ENCODE peak calls at places on chromosome 4, in five cellular contexts. One of them, this sample, is unnamed.

GRCh38 chr4:72568959-72569718 is at the start of gene ADAMTS3:
- DNase-seq in body of pancreas: peak; percentile 74
- DNase-seq in mucosa of descending colon: peak; percentile 56
- DNase-seq in HFF-Myc: no peak
- DNase-seq in left lung: peak; percentile 72
- DNase-seq in this sample: no peak

GRCh38 chr4:7417639-7418038 is 17.1 kb downstream of the PSAPL1 start:
- DNase-seq in body of pancreas: no peak
- DNase-seq in mucosa of descending colon: no peak
- DNase-seq in HFF-Myc: no peak
- DNase-seq in left lung: peak; percentile 19
- DNase-seq in this sample: no peak

GRCh38 chr4:142274137-142274536 is 572.0 kb downstream of the INPP4B start:
- DNase-seq in body of pancreas: no peak
- DNase-seq in mucosa of descending colon: no peak
- DNase-seq in HFF-Myc: no peak
- DNase-seq in left lung: no peak
- DNase-seq in this sample: no peak

GRCh38 chr4:1215347-1216075 is 33.4 kb downstream of the CTBP1 start:
- DNase-seq in body of pancreas: no peak
- DNase-seq in mucosa of descending colon: peak; percentile 73
- DNase-seq in HFF-Myc: no peak
- DNase-seq in left lung: no peak
- DNase-seq in this sample: no peak

GRCh38 chr4:53490161-53490915 is 100.9 kb downstream of the LNX1 start:
- DNase-seq in body of pancreas: no peak
- DNase-seq in mucosa of descending colon: no peak
- DNase-seq in HFF-Myc: peak; percentile 33
- DNase-seq in left lung: no peak
- DNase-seq in this sample: no peak

GRCh38 chr4:98955229-98955628 is 26.3 kb upstream of the EIF4E start:
- DNase-seq in body of pancreas: no peak
- DNase-seq in mucosa of descending colon: no peak
- DNase-seq in HFF-Myc: no peak
- DNase-seq in left lung: no peak
- DNase-seq in this sample: no peak

GRCh38 chr4:172202480-172203076 is 389.4 kb downstream of the GALNTL6 start:
- DNase-seq in body of pancreas: no peak
- DNase-seq in mucosa of descending colon: no peak
- DNase-seq in HFF-Myc: peak; percentile 12
- DNase-seq in left lung: no peak
- DNase-seq in this sample: no peak

GRCh38 chr4:127616898-127617297 is 15.9 kb upstream of the INTU start:
- DNase-seq in body of pancreas: no peak
- DNase-seq in mucosa of descending colon: no peak
- DNase-seq in HFF-Myc: no peak
- DNase-seq in left lung: no peak
- DNase-seq in this sample: no peak

GRCh38 chr4:106273831-106274230 is 42.2 kb downstream of the TBCK start:
- DNase-seq in body of pancreas: no peak
- DNase-seq in mucosa of descending colon: no peak
- DNase-seq in HFF-Myc: no peak
- DNase-seq in left lung: no peak
- DNase-seq in this sample: no peak

GRCh38 chr4:121070696-121071639 is 1.4 kb downstream of the NDNF start:
- DNase-seq in body of pancreas: peak; percentile 59
- DNase-seq in mucosa of descending colon: peak; percentile 69
- DNase-seq in HFF-Myc: no peak
- DNase-seq in left lung: no peak
- DNase-seq in this sample: no peak

GRCh38 chr4:60590116-60590515 is 610.0 kb upstream of the ADGRL3 start:
- DNase-seq in body of pancreas: no peak
- DNase-seq in mucosa of descending colon: no peak
- DNase-seq in HFF-Myc: no peak
- DNase-seq in left lung: no peak
- DNase-seq in this sample: no peak

GRCh38 chr4:80307774-80308465 is 27.6 kb upstream of the CFAP299 start:
- DNase-seq in body of pancreas: peak; percentile 10
- DNase-seq in mucosa of descending colon: no peak
- DNase-seq in HFF-Myc: no peak
- DNase-seq in left lung: no peak
- DNase-seq in this sample: no peak

GRCh38 chr4:117996891-117997290 is 37.4 kb upstream of the NDST3 start:
- DNase-seq in body of pancreas: no peak
- DNase-seq in mucosa of descending colon: no peak
- DNase-seq in HFF-Myc: no peak
- DNase-seq in left lung: no peak
- DNase-seq in this sample: no peak

DNA sequence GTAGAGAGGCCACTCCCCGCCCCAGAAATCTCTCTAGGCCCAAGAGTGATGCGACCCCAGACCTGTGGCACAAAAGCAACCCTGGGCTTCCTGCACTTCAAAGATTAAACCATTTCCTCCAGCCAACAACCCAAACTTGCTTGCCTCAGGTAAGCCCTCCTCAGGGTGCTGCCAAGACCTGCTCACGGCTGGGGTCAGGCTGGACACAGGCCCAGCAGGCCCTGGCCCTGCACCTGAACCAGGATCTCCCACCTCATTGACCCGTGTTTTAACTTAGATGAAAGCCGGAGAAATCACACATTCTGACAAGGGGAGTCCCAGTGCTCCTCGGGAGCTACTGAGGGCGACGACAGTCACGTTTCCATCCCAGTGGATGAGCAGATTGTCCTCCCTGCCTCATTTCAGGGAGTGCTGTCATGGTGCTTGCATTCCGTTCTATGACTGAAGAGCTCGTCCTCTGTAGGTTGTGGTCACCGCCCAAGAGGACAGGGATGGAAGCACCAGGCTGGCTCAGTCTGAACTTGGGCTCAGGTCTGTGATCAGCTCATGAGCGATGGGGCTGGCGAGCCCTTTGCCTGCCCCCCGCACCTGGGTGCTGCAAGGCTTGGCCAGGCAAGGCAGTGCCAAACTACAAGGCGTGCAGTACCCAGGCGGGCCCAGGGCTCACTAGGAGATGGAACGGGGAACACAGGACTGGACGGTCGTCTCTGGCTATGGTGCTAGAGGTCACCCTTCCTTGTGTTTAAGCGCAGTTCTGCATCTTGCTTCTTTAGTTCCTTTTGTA is 25.9 kb downstream of the WDR1 start:
- DNase-seq in body of pancreas: no peak
- DNase-seq in mucosa of descending colon: peak; percentile 43
- DNase-seq in HFF-Myc: no peak
- DNase-seq in left lung: no peak
- DNase-seq in this sample: peak; percentile 73
- TF ChIP-seq CTCF in body of pancreas: no peak
- TF ChIP-seq CTCF in mucosa of descending colon: no peak
- TF ChIP-seq CTCF in HFF-Myc: no peak
- TF ChIP-seq CTCF in left lung: no peak
- TF ChIP-seq CTCF in this sample: no peak

GRCh38 chr4:180832086-180832485 is 1411.1 kb upstream of the TENM3 start:
- DNase-seq in body of pancreas: no peak
- DNase-seq in mucosa of descending colon: no peak
- DNase-seq in HFF-Myc: no peak
- DNase-seq in left lung: no peak
- DNase-seq in this sample: no peak
- TF ChIP-seq CTCF in body of pancreas: no peak
- TF ChIP-seq CTCF in mucosa of descending colon: no peak
- TF ChIP-seq CTCF in HFF-Myc: no peak
- TF ChIP-seq CTCF in left lung: no peak
- TF ChIP-seq CTCF in this sample: peak; percentile 31

DNA sequence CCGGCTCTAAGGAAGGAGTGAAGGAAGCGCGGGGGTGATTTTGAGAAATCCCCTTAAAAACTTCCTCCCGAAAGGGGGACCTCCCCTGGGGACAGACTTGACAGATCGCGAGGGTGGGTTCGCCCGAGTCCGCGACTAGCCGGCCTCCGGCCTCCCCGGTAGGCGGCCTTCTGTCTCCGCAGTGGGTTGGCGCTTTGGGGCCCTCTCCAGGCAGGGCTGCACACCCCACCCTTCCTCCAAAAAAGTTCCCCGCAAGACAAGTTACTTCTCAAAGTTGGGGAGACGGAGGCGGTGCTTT is 24.8 kb downstream of the HOPX start:
- DNase-seq in body of pancreas: peak; percentile 9
- DNase-seq in mucosa of descending colon: peak; percentile 69
- DNase-seq in HFF-Myc: no peak
- DNase-seq in left lung: no peak
- DNase-seq in this sample: no peak
- TF ChIP-seq CTCF in body of pancreas: no peak
- TF ChIP-seq CTCF in mucosa of descending colon: no peak
- TF ChIP-seq CTCF in HFF-Myc: no peak
- TF ChIP-seq CTCF in left lung: no peak
- TF ChIP-seq CTCF in this sample: peak; percentile 58

DNA sequence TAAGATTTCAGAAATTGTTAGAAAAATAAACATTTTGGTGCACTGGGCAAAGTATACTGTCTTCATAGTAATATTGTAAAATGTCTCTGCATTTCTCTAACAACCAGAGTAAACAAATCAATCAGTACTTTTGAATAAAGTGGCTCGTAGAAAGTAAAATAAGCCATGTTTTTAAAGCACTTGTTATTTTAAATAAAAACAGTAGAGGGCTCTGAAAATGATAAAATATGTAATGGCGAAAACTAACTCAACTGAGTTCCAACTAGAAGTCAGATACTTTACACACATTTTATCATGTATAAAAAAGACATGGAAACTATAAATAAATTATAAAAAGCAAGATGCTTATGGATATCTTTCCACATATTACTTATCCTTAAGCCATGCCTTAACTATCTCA is 1134.4 kb downstream of the PDHA2 start:
- DNase-seq in body of pancreas: no peak
- DNase-seq in mucosa of descending colon: no peak
- DNase-seq in HFF-Myc: no peak
- DNase-seq in left lung: no peak
- DNase-seq in this sample: no peak
- TF ChIP-seq CTCF in body of pancreas: no peak
- TF ChIP-seq CTCF in mucosa of descending colon: no peak
- TF ChIP-seq CTCF in HFF-Myc: no peak
- TF ChIP-seq CTCF in left lung: no peak
- TF ChIP-seq CTCF in this sample: peak; percentile 62

DNA sequence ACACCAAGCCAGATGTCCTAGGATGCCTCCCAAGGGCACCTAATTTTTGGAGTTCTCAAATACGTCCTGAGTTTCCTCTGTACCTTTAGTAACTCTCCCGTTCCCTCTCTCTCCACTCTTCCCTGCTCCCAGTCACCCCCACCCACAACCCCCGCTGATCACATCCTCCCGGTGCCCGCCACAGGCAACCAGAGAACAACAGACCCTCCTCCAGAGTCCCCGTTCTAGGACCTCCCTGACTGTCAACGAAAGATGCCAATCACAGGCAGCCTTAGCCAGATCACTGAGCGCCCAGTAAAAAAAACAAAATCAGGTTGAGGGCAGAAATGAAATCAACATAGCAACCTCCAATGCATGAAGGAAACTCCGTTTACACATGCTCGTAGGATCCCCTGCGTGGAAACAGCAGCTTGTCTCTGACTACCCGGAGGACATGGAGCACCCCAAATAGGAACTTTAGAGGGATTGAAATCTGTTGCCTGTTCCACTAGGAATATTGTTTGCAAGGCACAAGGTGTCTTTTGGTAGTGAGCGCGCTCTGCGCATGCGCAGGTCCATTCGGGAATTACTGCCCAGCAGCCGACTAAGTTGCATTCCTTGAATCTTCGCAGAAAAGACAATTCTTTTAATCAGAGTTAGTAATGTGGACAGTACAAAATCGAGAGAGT is at the start of gene GABRB1:
- DNase-seq in body of pancreas: peak; percentile 80
- DNase-seq in mucosa of descending colon: peak; percentile 51
- DNase-seq in HFF-Myc: no peak
- DNase-seq in left lung: peak; percentile 50
- DNase-seq in this sample: no peak
- TF ChIP-seq CTCF in body of pancreas: no peak
- TF ChIP-seq CTCF in mucosa of descending colon: no peak
- TF ChIP-seq CTCF in HFF-Myc: no peak
- TF ChIP-seq CTCF in left lung: no peak
- TF ChIP-seq CTCF in this sample: no peak

GRCh38 chr4:139568206-139568969 is 12.4 kb upstream of the SETD7 start:
- DNase-seq in body of pancreas: no peak
- DNase-seq in mucosa of descending colon: no peak
- DNase-seq in HFF-Myc: no peak
- DNase-seq in left lung: no peak
- DNase-seq in this sample: no peak

GRCh38 chr4:139562839-139563238 is 6.8 kb upstream of the SETD7 start:
- DNase-seq in body of pancreas: no peak
- DNase-seq in mucosa of descending colon: no peak
- DNase-seq in HFF-Myc: no peak
- DNase-seq in left lung: no peak
- DNase-seq in this sample: no peak

GRCh38 chr4:139562067-139562684 is 6.2 kb upstream of the SETD7 start:
- DNase-seq in body of pancreas: no peak
- DNase-seq in mucosa of descending colon: no peak
- DNase-seq in HFF-Myc: no peak
- DNase-seq in left lung: no peak
- DNase-seq in this sample: no peak

GRCh38 chr4:139563515-139563914 is 7.5 kb upstream of the SETD7 start:
- DNase-seq in body of pancreas: no peak
- DNase-seq in mucosa of descending colon: no peak
- DNase-seq in HFF-Myc: no peak
- DNase-seq in left lung: no peak
- DNase-seq in this sample: no peak

GRCh38 chr4:139564502-139564901 is 8.5 kb upstream of the SETD7 start:
- DNase-seq in body of pancreas: no peak
- DNase-seq in mucosa of descending colon: no peak
- DNase-seq in HFF-Myc: no peak
- DNase-seq in left lung: no peak
- DNase-seq in this sample: no peak
- TF ChIP-seq CTCF in body of pancreas: no peak
- TF ChIP-seq CTCF in mucosa of descending colon: no peak
- TF ChIP-seq CTCF in HFF-Myc: peak; percentile 20
- TF ChIP-seq CTCF in left lung: no peak
- TF ChIP-seq CTCF in this sample: peak; percentile 55

DNA sequence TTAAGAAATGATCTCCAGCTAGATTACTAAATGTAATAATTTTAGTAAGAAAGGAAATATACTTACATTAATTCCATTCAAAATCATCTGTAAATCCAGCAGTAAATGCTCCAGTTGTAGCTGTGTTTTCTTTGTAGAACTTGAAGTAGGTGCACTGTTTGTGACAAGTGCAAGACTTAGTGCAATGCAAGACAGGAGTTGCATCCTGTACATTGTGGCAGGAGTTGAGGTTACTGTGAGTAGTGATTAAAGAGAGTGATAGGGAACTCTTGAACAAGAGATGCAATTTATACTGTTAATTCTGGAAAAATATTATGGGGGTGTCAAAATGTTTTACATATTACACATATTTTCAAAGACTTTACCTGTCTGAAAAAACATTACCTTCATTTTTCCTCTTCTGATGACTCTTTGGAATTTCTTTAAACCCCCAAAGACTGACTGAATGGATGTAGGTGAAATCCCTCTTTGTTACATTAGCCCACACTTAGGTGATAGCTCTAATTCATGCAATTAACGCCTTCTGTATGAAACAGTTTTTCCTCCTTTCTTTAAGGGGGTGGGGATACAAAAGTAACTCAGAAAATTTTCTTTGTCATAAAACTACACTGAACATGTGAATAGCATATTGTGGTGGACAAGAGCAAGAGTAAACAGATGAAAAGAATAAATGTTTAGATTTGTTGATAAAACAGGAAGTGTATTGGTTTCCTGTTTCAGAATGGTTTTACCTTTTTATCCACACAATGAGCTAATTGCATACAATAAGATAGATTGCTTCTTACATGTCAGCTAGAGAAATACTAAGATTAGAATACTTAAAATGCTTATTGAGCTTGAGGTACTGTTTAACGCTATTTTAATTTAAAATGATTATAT is at the start of gene IL2:
- DNase-seq in body of pancreas: no peak
- DNase-seq in mucosa of descending colon: no peak
- DNase-seq in HFF-Myc: no peak
- DNase-seq in left lung: no peak
- DNase-seq in this sample: no peak
- TF ChIP-seq CTCF in body of pancreas: no peak
- TF ChIP-seq CTCF in mucosa of descending colon: no peak
- TF ChIP-seq CTCF in HFF-Myc: no peak
- TF ChIP-seq CTCF in left lung: no peak
- TF ChIP-seq CTCF in this sample: no peak